ENCODE peak calls at places on chromosome 22, in four cellular contexts. V is cardiac muscle cell, C is HCEC 1CT, R is dermis blood vessel endothelial cell. L is an unnamed sample.

GRCh38 chr22:20088263-20088648 is 8.2 kb downstream of the DGCR8 start:
- DNase-seq in R (no peak), C (no peak), V (no peak), L (no peak)

GRCh38 chr22:46012881-46013281 is 35.9 kb upstream of the WNT7B start:
- DNase-seq in C (no peak), V (no peak), R (no peak), L (no peak)

GRCh38 chr22:22821340-22821739 is 66.3 kb upstream of the IGLL5 start:
- DNase-seq in V (no peak), C (no peak), R (no peak), L (no peak)

GRCh38 chr22:19756288-19757128 is 4.1 kb upstream of the TBX1 start:
- DNase-seq in C (no peak), V (no peak), R (peak), L (no peak)

GRCh38 chr22:49026476-49027121 is 801.1 kb downstream of the BRD1 start:
- DNase-seq in C (no peak), R (no peak), V (no peak), L (no peak)

GRCh38 chr22:41585898-41586297 is 3.7 kb downstream of the PMM1 start:
- DNase-seq in R (no peak), V (no peak), C (no peak), L (no peak)

GRCh38 chr22:48354082-48354481 is 1473.6 kb downstream of the BRD1 start:
- DNase-seq in V (no peak), C (no peak), R (no peak), L (no peak)

GRCh38 chr22:35795476-35795875 is 77.8 kb downstream of the APOL5 start:
- DNase-seq in C (no peak), R (no peak), V (no peak), L (no peak)